ENCODE peak calls at places on chromosomes 1 and 21, in four cellular contexts. M, X, J and K are unnamed samples.

GRCh38 chr1:203124011-203124410 is 3.5 kb upstream of the ADORA1 start:
- DNase-seq in M (no peak), X (no peak), J (no peak), K (no peak)

GRCh38 chr1:76865696-76866291 is 1.5 kb upstream of the ST6GALNAC5 start:
- DNase-seq in M (peak; percentile 27), X (no peak), J (no peak), K (no peak)

GRCh38 chr1:6490181-6491075 is 1.0 kb downstream of the PLEKHG5 start:
- DNase-seq in M (peak; percentile 89), X (peak; percentile 83), J (peak; percentile 15), K (peak; percentile 83)

GRCh38 chr1:186896211-186896610 is 67.5 kb downstream of the PLA2G4A start:
- DNase-seq in M (no peak), X (no peak), J (no peak), K (no peak)

GRCh38 chr1:36553591-36554417 is 71.1 kb upstream of the CSF3R start:
- DNase-seq in M (peak; percentile 83), X (peak; percentile 44), J (no peak), K (peak; percentile 64)

GRCh38 chr1:183238071-183238470 is 52.0 kb downstream of the LAMC2 start:
- DNase-seq in M (no peak), X (no peak), J (no peak), K (no peak)

GRCh38 chr21:44911384-44912157 is 9.1 kb downstream of the ITGB2 start:
- DNase-seq in M (peak; percentile 73), X (peak; percentile 63), J (no peak), K (peak; percentile 79)

GRCh38 chr1:53559854-53560571 is 100.8 kb downstream of the DMRTB1 start:
- DNase-seq in M (peak; percentile 11), X (no peak), J (no peak), K (no peak)

GRCh38 chr1:243447342-243447741 is 191.5 kb downstream of the SDCCAG8 start:
- DNase-seq in M (no peak), X (no peak), J (no peak), K (no peak)

GRCh38 chr1:71093938-71094337 is 13.1 kb upstream of the ZRANB2 start:
- DNase-seq in M (peak; percentile 15), X (no peak), J (no peak), K (no peak)

GRCh38 chr1:29688477-29689365 is 452.4 kb downstream of the PTPRU start:
- DNase-seq in M (no peak), X (no peak), J (no peak), K (peak; percentile 51)

GRCh38 chr1:244365821-244366220 is 85.9 kb downstream of the ADSS2 start:
- DNase-seq in M (no peak), X (no peak), J (no peak), K (no peak)

GRCh38 chr21:44764319-44765230 is 37.0 kb downstream of the UBE2G2 start:
- DNase-seq in M (peak; percentile 50), X (peak; percentile 41), J (no peak), K (no peak)

GRCh38 chr1:95094923-95095322 is 22.2 kb upstream of the ALG14 start:
- DNase-seq in M (no peak), X (no peak), J (no peak), K (no peak)

GRCh38 chr21:42469272-42469671 is 26.8 kb downstream of the RSPH1 start:
- DNase-seq in M (no peak), X (no peak), J (peak; percentile 77), K (no peak)

GRCh38 chr1:17306407-17306806 is 1.6 kb upstream of the PADI4 start:
- DNase-seq in M (no peak), X (no peak), J (no peak), K (no peak)

GRCh38 chr1:107263291-107263790 is 122.5 kb downstream of the NTNG1 start:
- DNase-seq in M (no peak), X (no peak), J (no peak), K (no peak)

GRCh38 chr1:200369706-200370105 is 40.1 kb downstream of the ZNF281 start:
- DNase-seq in M (no peak), X (no peak), J (no peak), K (no peak)

GRCh38 chr1:94646786-94647555 is 105.4 kb upstream of the F3 start:
- DNase-seq in M (no peak), X (no peak), J (no peak), K (no peak)

GRCh38 chr1:84298336-84298687 is 3.2 kb upstream of the SAMD13 start:
- DNase-seq in M (peak; percentile 88), X (peak; percentile 53), J (no peak), K (peak; percentile 61)

GRCh38 chr1:32413507-32414185 is 19.4 kb upstream of the BSDC1 start:
- DNase-seq in M (peak; percentile 66), X (no peak), J (peak; percentile 48), K (no peak)

GRCh38 chr1:153028771-153029170 is 2.2 kb upstream of the SPRR1B start:
- DNase-seq in M (no peak), X (no peak), J (no peak), K (no peak)

GRCh38 chr1:171122903-171123302 is 32.2 kb downstream of the FMO3 start:
- DNase-seq in M (no peak), X (no peak), J (no peak), K (no peak)

GRCh38 chr21:14500873-14501272 is 45.2 kb downstream of the SAMSN1 start:
- DNase-seq in M (no peak), X (no peak), J (no peak), K (no peak)

GRCh38 chr1:221509575-221510360 is 232.1 kb downstream of the DUSP10 start:
- DNase-seq in M (no peak), X (no peak), J (peak; percentile 23), K (no peak)

GRCh38 chr1:55214903-55215193 is 316 bp downstream of the USP24 start:
- DNase-seq in M (peak; percentile 85), X (no peak), J (no peak), K (no peak)

DNA sequence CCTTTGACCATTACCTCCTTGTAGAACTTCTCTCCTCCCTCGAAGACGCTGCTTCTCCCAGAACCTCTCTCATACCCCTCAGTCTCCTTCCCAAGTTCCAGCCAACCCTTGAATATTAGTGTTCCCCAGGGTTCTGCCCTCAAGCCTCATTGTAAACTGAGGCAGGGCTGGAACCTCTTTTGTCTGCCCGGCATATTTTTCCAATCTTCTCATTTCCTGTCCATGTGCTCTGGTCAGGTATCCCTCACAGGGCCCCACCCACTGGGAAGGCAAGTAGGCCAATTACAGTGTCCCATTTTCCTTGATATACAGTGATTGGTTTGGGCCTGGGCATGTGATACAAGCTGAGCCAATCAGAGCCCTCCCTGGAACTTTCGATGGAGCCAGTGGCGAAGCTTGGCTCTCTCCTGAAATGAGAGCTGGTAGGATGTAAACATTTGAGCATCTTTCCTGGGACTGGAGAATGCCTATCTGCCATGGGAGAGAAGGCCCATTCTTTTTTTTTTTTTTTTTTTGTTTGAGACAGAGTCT is 57.1 kb upstream of the ID3 start:
- DNase-seq in M (no peak), X (no peak), J (no peak), K (no peak)
- TF ChIP-seq TAF1 in M (no peak), X (no peak), J (no peak), K (no peak)

GRCh38 chr1:88608139-88608943 is 75.7 kb upstream of the PKN2 start:
- DNase-seq in M (peak; percentile 29), X (no peak), J (no peak), K (peak; percentile 10)
- TF ChIP-seq TAF1 in M (no peak), X (no peak), J (no peak), K (no peak)

GRCh38 chr1:230574502-230574901 is 67.8 kb upstream of the COG2 start:
- DNase-seq in M (no peak), X (no peak), J (no peak), K (no peak)

GRCh38 chr1:230570724-230571390 is 71.4 kb upstream of the COG2 start:
- DNase-seq in M (no peak), X (no peak), J (no peak), K (no peak)

GRCh38 chr1:230569201-230569600 is 73.1 kb upstream of the COG2 start:
- DNase-seq in M (no peak), X (no peak), J (no peak), K (no peak)

GRCh38 chr1:230573647-230574046 is 68.6 kb upstream of the COG2 start:
- DNase-seq in M (no peak), X (no peak), J (no peak), K (peak; percentile 7)

DNA sequence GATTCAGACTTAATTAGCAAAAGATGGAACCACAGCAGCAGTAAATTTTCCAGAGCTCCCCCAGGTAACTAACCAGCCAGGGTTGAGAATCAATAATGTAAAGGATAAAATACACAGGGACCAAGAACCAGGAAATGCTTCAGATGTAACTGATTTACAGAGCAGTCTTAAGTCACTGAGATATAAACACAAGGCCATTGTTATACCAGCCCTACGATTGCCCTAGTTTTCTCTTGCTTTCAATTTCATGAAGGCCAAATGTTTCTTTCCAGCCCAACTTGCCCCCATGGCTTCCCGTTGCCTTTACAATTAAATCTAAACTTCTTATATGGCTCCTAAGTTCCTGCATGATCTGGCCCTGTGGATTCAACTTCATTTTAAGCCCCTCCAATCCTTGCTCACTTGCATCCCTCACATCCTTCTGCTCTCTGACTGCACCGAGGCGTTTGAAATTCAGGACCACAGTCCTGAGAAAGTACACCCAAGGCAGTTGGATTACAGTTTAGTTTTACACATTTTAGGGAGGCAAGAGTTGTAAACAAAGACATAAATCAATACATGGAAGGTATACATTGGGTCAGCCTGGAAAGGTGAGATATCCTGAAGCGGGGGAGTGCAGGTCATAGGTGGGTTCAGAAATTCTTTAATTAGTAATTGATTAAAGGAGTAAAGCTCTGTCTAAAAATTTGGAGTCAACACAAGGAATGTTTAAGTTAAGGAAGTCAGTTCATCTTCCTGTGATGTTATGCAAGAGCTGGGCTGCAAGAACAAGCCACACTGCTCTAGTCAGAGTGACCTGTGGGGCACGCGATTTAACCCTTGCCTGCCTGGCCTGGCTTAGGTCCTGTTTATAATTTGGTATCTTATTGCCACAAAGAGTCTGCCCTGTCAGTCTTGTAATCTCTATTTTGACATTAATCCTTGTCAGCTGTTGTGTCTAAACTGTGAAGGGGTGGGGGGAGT is 69.9 kb upstream of the COG2 start:
- DNase-seq in M (no peak), X (no peak), J (no peak), K (no peak)
- TF ChIP-seq TAF1 in M (no peak), X (no peak), J (no peak), K (no peak)

DNA sequence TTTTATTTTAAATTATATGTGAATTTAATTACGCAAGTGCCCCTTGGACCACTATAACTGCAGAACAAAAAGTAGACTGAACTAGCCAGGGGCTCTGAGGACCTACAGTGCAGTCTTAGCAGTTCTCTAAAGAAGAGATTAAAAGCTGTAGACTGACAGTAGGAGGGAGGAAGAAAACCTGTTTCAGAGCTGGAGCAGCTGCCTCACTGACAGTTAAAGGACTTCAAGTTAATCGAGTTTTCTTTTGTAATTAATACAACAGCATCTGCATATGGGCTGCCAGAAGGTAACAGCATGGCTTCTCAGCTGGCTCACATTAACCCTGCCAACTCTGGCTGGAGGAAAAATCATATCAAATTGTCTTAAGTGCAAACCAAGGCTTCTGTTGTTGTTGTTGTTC is 19.9 kb downstream of the DSTYK start:
- DNase-seq in M (peak; percentile 43), X (no peak), J (no peak), K (no peak)
- TF ChIP-seq TAF1 in M (no peak), X (no peak), J (no peak), K (no peak)